ENCODE peak calls at places on chromosomes 2 and 18, in six cellular contexts. B, D, G, Y, N and Z are unnamed samples.

GRCh38 chr2:44273076-44273475 is 2.2 kb upstream of the SLC3A1 start:
- DNase-seq in B (no peak), N (no peak), G (no peak), Y (peak), D (no peak), Z (no peak)

GRCh38 chr2:204220896-204221295 is 284.3 kb downstream of the ICOS start:
- DNase-seq in D (no peak), Y (no peak), N (no peak), B (no peak), G (no peak), Z (no peak)

GRCh38 chr2:202269585-202269984 is 4.0 kb downstream of the NOP58 start:
- DNase-seq in N (peak), Y (no peak), B (no peak), D (no peak), G (no peak), Z (no peak)

GRCh38 chr18:65415167-65415566 is 335.6 kb upstream of the CDH7 start:
- DNase-seq in B (no peak), D (no peak), Y (no peak), N (no peak), G (no peak), Z (no peak)

GRCh38 chr2:63617360-63617759 is 28.6 kb downstream of the MDH1 start:
- DNase-seq in D (no peak), B (no peak), N (no peak), G (no peak), Y (no peak), Z (no peak)

GRCh38 chr2:15973446-15974202 is 33.3 kb downstream of the MYCN start:
- DNase-seq in B (no peak), D (no peak), Y (no peak), G (no peak), N (no peak), Z (no peak)

GRCh38 chr2:39948016-39948719 is 169.1 kb upstream of the THUMPD2 start:
- DNase-seq in Y (peak), B (no peak), N (no peak), D (peak), G (no peak), Z (no peak)

GRCh38 chr2:207113403-207113802 is 52.3 kb downstream of the KLF7 start:
- DNase-seq in G (no peak), B (no peak), D (no peak), Y (no peak), N (no peak), Z (no peak)

GRCh38 chr18:6614952-6615351 is 114.6 kb upstream of the ARHGAP28 start:
- DNase-seq in Y (no peak), N (no peak), B (no peak), D (no peak), G (no peak), Z (no peak)

GRCh38 chr18:43571078-43571689 is 293.9 kb upstream of the SYT4 start:
- DNase-seq in B (no peak), Y (peak), G (peak), N (peak), D (peak), Z (peak)

GRCh38 chr18:58400337-58400885 is 228.5 kb downstream of the ALPK2 start:
- DNase-seq in G (no peak), Y (peak), D (no peak), B (no peak), N (no peak), Z (no peak)

DNA sequence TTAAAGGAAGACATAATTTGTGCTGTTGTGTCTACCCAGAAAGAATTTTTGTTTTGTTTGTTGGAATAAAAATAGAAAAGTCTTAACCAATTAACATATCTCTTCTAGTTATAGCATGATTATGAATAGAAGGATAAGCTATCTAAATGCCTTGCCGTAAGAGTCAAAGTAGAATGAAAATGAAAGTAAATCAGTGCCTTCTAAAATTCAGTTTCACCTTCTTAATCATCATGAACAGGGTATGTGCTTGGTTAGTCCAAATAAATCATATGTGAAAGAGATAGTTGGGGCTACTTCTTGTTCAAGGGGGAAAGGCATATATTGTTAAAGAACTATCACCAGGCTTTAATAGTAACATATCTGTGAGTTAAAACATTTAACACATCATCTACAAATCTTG is 91.5 kb downstream of the GULP1 start:
- DNase-seq in Y (peak), N (peak), D (no peak), B (no peak), G (no peak), Z (no peak)
- H3K4me3 ChIP-seq in Y (no peak), N (no peak), D (no peak), B (peak), G (no peak), Z (no peak)

GRCh38 chr18:49175071-49175470 is 224.3 kb upstream of the SMAD7 start:
- DNase-seq in Y (no peak), B (no peak), N (no peak), D (no peak), G (no peak), Z (no peak)
- H3K4me3 ChIP-seq in Y (no peak), B (no peak), N (no peak), D (no peak), G (no peak), Z (no peak)

GRCh38 chr2:126656311-126657145 is 570 bp downstream of the GYPC start:
- DNase-seq in D (no peak), Y (peak), N (peak), G (no peak), B (no peak), Z (peak)
- H3K4me3 ChIP-seq in D (peak), Y (peak), N (peak), G (no peak), B (peak), Z (peak)

DNA sequence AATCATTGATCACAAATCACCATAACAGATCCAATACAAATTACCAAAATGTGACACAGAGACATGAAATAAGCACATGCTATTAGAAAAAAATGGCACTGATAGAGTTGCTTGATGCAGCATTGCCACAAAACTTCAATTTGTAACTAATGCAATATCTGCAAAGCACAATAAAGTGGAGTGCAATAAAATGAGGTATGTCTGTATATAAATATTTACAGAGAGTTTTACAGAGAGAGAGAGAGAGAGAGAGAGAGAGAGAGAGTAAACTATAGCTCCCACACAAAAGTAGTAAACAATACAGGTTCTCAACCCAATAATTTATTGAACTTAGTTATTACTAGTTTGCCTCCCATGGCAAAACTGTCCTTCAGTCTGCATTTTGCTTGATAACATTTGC is 1807.0 kb downstream of the SUCLG1 start:
- DNase-seq in N (no peak), D (no peak), B (no peak), G (no peak), Y (no peak), Z (no peak)
- H3K4me3 ChIP-seq in N (no peak), D (no peak), B (no peak), G (no peak), Y (no peak), Z (no peak)

GRCh38 chr2:38668092-38668491 is 2.2 kb downstream of the GALM start:
- DNase-seq in D (no peak), B (no peak), Y (no peak), N (no peak), G (no peak), Z (no peak)
- H3K4me3 ChIP-seq in D (no peak), B (peak), Y (no peak), N (no peak), G (no peak), Z (no peak)